ENCODE peak calls at places on chromosomes 11 and 22, in four cellular contexts. Z, M, U and Q are unnamed samples.

GRCh38 chr11:77547047-77547836 is 42.5 kb upstream of the AQP11 start:
- DNase-seq in Z (no peak), U (no peak), M (no peak), Q (no peak)

GRCh38 chr22:50573491-50574382 is 4.5 kb downstream of the CPT1B start:
- DNase-seq in M (no peak), U (no peak), Z (peak), Q (no peak)

GRCh38 chr11:35852056-35852455 is 91.8 kb upstream of the LDLRAD3 start:
- DNase-seq in Z (no peak), U (peak), M (no peak), Q (no peak)

GRCh38 chr11:123284454-123284853 is 89.4 kb upstream of the CLMP start:
- DNase-seq in Z (no peak), M (no peak), U (no peak), Q (no peak)

GRCh38 chr11:64340671-64341335 is 799 bp downstream of the CCDC88B start:
- DNase-seq in Z (peak), U (peak), M (peak), Q (no peak)

GRCh38 chr11:27234043-27234668 is 128.9 kb downstream of the CCDC34 start:
- DNase-seq in Z (no peak), M (no peak), U (no peak), Q (peak)

GRCh38 chr11:68503281-68503687 is 42.7 kb downstream of the PPP6R3 start:
- DNase-seq in Z (no peak), U (peak), M (no peak), Q (no peak)

GRCh38 chr11:135027461-135027860 is 615.4 kb upstream of the B3GAT1 start:
- DNase-seq in Z (no peak), M (peak), U (peak), Q (no peak)

GRCh38 chr11:30504468-30504867 is 81.7 kb downstream of the MPPED2 start:
- DNase-seq in U (no peak), M (no peak), Z (no peak), Q (no peak)

GRCh38 chr22:27241430-27242110 is 560.0 kb downstream of the MN1 start:
- DNase-seq in M (no peak), Z (peak), U (no peak), Q (no peak)

GRCh38 chr11:14583252-14584105 is 60.1 kb upstream of the PDE3B start:
- DNase-seq in M (no peak), Z (no peak), U (no peak), Q (no peak)

GRCh38 chr11:46239801-46240061 is 37.7 kb upstream of the CREB3L1 start:
- DNase-seq in M (no peak), Z (no peak), U (no peak), Q (no peak)

GRCh38 chr11:12251651-12252560 is 125.5 kb upstream of the PARVA start:
- DNase-seq in Z (no peak), M (no peak), U (no peak), Q (no peak)

GRCh38 chr22:41563051-41563711 is 2.4 kb downstream of the CSDC2 start:
- DNase-seq in U (no peak), M (no peak), Z (no peak), Q (peak)

GRCh38 chr11:119318240-119319135 is 1.6 kb upstream of the MCAM start:
- DNase-seq in Z (peak), U (peak), M (no peak), Q (no peak)